ENCODE peak calls at places on chromosomes 4 and X, in four cellular contexts. G, I, J and E are unnamed samples.

GRCh38 chr4:8058031-8058479 is 100.6 kb downstream of the ABLIM2 start:
- DNase-seq in G (no peak), I (no peak), J (no peak), E (no peak)

GRCh38 chr4:7043521-7044414 is 596 bp downstream of the TADA2B start:
- DNase-seq in G (peak), I (peak), J (no peak), E (no peak)

GRCh38 chrX:103607385-103608304 is at the start of gene TCEAL3:
- DNase-seq in G (peak), I (peak), J (peak), E (peak)

GRCh38 chr4:41104155-41104554 is 110.2 kb downstream of the APBB2 start:
- DNase-seq in G (no peak), I (no peak), J (no peak), E (no peak)

GRCh38 chrX:40009462-40009851 is 88.3 kb downstream of the BCOR start:
- DNase-seq in G (peak), I (no peak), J (no peak), E (no peak)

GRCh38 chr4:158571736-158572135 is 50.1 kb downstream of the RXFP1 start:
- DNase-seq in G (no peak), I (no peak), J (no peak), E (no peak)

GRCh38 chrX:130009658-130010223 is 27.3 kb downstream of the BCORL1 start:
- DNase-seq in G (no peak), I (no peak), J (no peak), E (no peak)

GRCh38 chr4:168598191-168598590 is 101.3 kb downstream of the PALLD start:
- DNase-seq in G (no peak), I (no peak), J (no peak), E (no peak)

GRCh38 chrX:15866141-15866540 is 11.5 kb upstream of the AP1S2 start:
- DNase-seq in G (no peak), I (no peak), J (no peak), E (no peak)